ENCODE peak calls at places on chromosomes 13 and 19, in six cellular contexts. T, Z, D, I, M and P are unnamed samples.

GRCh38 chr13:112657850-112658445 is 31.9 kb upstream of the ATP11A start:
- DNase-seq in T (peak; percentile 83), Z (no peak), D (no peak), I (peak; percentile 33), M (peak; percentile 96), P (peak; percentile 81)

GRCh38 chr13:94121686-94122085 is 357.8 kb downstream of the DCT start:
- DNase-seq in T (no peak), Z (no peak), D (no peak), I (no peak), M (no peak), P (peak; percentile 86)

GRCh38 chr13:108777421-108778420 is 148.3 kb downstream of the MYO16 start:
- DNase-seq in T (peak; percentile 99), Z (peak; percentile 50), D (peak; percentile 23), I (peak; percentile 51), M (peak; percentile 6), P (peak; percentile 81)

GRCh38 chr13:99496322-99497142 is 4.7 kb upstream of the TM9SF2 start:
- DNase-seq in T (peak; percentile 14), Z (no peak), D (no peak), I (peak; percentile 49), M (peak; percentile 45), P (peak; percentile 15)

GRCh38 chr13:81184556-81185265 is 843.8 kb upstream of the SPRY2 start:
- DNase-seq in T (peak; percentile 86), Z (no peak), D (no peak), I (no peak), M (peak; percentile 15), P (peak; percentile 4)

GRCh38 chr13:111515648-111516047 is 195.2 kb downstream of the TEX29 start:
- DNase-seq in T (no peak), Z (no peak), D (no peak), I (peak; percentile 22), M (no peak), P (no peak)

GRCh38 chr13:70835349-70835748 is 727.1 kb upstream of the KLHL1 start:
- DNase-seq in T (no peak), Z (no peak), D (no peak), I (no peak), M (no peak), P (no peak)

GRCh38 chr13:113143466-113144254 is 14.8 kb upstream of the PROZ start:
- DNase-seq in T (no peak), Z (no peak), D (no peak), I (peak; percentile 27), M (no peak), P (no peak)

GRCh38 chr19:42064432-42064831 is 5.6 kb downstream of the GRIK5 start:
- DNase-seq in T (no peak), Z (no peak), D (no peak), I (no peak), M (no peak), P (no peak)

GRCh38 chr13:98174321-98174720 is 2.7 kb downstream of the RNF113B start:
- DNase-seq in T (no peak), Z (no peak), D (no peak), I (no peak), M (no peak), P (no peak)

GRCh38 chr19:21697171-21697570 is 70.2 kb downstream of the ZNF100 start:
- DNase-seq in T (no peak), Z (no peak), D (no peak), I (no peak), M (peak; percentile 38), P (no peak)
- H2BK5ac ChIP-seq in T (no peak overlapping the region), Z (no peak overlapping the region), D (no peak overlapping the region), I (no peak overlapping the region), M (peak overlapping the region; percentile 49), P (no peak overlapping the region)

GRCh38 chr13:41061075-41061913 is at the start of gene WBP4:
- DNase-seq in T (peak; percentile 99), Z (peak; percentile 90), D (peak; percentile 94), I (peak; percentile 95), M (peak; percentile 98), P (peak; percentile 95)

GRCh38 chr13:41059896-41060722 is 1.2 kb upstream of the WBP4 start:
- DNase-seq in T (peak; percentile 98), Z (peak; percentile 70), D (peak; percentile 84), I (peak; percentile 91), M (peak; percentile 97), P (peak; percentile 87)

GRCh38 chr13:41058229-41059070 is 2.9 kb upstream of the WBP4 start:
- DNase-seq in T (peak; percentile 26), Z (no peak), D (no peak), I (no peak), M (no peak), P (peak; percentile 4)

GRCh38 chr13:41060723-41061074 is 610 bp upstream of the WBP4 start:
- DNase-seq in T (peak; percentile 87), Z (peak; percentile 27), D (peak; percentile 90), I (peak; percentile 74), M (peak; percentile 88), P (no peak)

DNA sequence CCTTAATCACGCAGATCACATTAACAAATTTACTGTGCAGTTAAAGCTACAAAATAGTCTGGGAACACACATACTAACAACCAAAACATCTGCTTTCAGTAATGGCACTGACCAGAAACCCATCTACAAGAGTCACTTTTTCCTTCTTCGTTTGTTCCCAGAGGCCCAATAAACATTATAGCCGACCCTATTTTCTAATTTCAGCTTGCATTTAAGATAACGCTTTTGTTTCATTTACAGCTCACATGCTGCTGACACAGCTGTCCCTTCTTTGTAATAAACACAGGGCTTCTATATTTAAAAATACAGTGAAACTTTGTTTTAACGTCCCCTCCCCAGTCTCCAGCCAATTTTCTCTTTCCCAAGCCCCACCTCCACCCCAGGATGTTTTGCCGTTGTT is 1.8 kb upstream of the WBP4 start:
- DNase-seq in T (no peak), Z (no peak), D (no peak), I (no peak), M (no peak), P (peak; percentile 11)
- H2BK5ac ChIP-seq in T (no peak overlapping the region), Z (peak overlapping the region; percentile 91), D (no peak overlapping the region), I (no peak overlapping the region), M (peak overlapping the region; percentile 28), P (peak overlapping the region; percentile 94)

DNA sequence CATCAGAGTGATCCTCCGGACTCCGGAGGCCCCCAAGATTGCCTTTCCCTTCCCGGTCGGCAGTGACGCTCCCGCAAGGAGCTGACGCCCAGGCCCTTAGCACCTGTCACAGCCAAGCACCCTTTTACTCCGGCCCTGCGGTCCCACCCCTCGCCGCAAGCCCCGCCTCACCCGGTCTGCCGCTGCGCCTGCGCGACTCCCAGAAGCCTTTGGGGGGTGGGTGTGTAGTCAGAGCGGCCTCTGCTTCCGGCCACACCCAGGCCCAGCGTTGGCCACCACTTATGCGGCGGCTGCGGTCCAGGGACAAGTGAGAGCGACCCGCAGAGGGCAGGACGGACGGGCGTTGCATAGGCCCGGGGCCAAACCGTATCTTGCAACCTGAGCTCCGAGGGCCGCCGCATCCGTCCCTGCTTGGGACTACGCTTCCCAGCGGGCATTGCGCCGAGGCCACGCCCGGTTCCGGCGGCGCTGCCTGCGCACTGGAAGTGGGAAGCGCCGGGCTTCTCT is 441 bp upstream of the ZFP28 start:
- DNase-seq in T (peak; percentile 94), Z (peak; percentile 75), D (peak; percentile 87), I (peak; percentile 95), M (peak; percentile 89), P (peak; percentile 85)
- H2BK5ac ChIP-seq in T (peak overlapping the region; percentile 88), Z (no peak overlapping the region), D (peak overlapping the region; percentile 56), I (no peak overlapping the region), M (peak overlapping the region; percentile 84), P (peak overlapping the region; percentile 98)

GRCh38 chr19:39031368-39032163 is 783 bp downstream of the FBXO27 start:
- DNase-seq in T (peak; percentile 99), Z (peak; percentile 97), D (peak; percentile 93), I (peak; percentile 100), M (peak; percentile 93), P (no peak)
- H2BK5ac ChIP-seq in T (no peak overlapping the region), Z (peak overlapping the region; percentile 30), D (peak overlapping the region; percentile 87), I (no peak overlapping the region), M (no peak overlapping the region), P (no peak overlapping the region)

DNA sequence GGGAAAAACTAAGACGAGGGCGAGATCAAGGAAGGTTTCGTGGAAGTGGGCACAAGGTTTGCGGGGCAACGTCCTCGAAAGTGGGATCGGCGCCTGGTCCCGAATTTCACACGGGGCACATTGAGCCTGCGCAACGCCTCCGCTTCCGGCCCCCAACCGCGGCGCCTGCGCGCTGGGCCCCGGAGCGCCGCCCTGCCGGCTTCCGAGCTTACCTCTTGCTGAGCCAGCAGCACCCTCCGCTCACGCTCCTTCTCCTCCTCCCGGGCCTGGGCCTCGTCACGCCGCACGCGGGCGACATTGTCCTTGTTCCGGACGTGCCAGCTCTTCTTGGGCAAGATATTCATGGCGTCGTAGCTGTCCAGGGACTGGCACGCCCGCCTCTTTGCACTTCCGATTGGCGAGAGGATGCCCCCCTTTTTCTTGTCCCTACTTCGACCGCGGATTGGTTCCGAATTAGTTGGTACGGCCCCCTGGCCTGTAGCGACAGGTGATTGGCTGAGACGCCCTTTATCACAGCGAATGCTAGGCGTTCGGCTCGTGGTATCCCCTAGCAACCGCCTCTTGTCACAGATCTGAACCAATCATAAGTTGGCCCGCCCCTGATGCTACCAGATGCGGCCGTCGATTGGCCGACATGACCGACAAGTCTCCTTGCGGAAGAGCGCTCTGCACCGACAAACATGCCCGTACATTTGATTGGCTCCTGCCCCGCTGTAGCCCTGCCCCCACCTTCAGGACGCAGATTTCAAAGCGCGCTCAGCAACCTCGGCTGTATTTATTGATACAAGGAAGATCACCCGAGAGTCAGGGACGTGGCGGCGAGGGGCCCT is at the start of gene LENG1:
- DNase-seq in T (peak; percentile 100), Z (peak; percentile 100), D (peak; percentile 100), I (peak; percentile 100), M (peak; percentile 100), P (peak; percentile 100)
- H2BK5ac ChIP-seq in T (peak within 1 kb of the TSS; percentile 98), Z (peak within 1 kb of the TSS; percentile 97), D (no peak within 1 kb of the TSS), I (no peak within 1 kb of the TSS), M (peak within 1 kb of the TSS; percentile 62), P (peak within 1 kb of the TSS; percentile 92)

GRCh38 chr13:40666058-40666904 is at the start of gene FOXO1:
- DNase-seq in T (peak; percentile 90), Z (no peak), D (peak; percentile 79), I (peak; percentile 86), M (peak; percentile 92), P (peak; percentile 74)

GRCh38 chr13:40664100-40665060 is 2.1 kb downstream of the FOXO1 start:
- DNase-seq in T (peak; percentile 79), Z (no peak), D (peak; percentile 17), I (peak; percentile 37), M (peak; percentile 73), P (no peak)

GRCh38 chr13:40665754-40666057 is 735 bp downstream of the FOXO1 start:
- DNase-seq in T (peak; percentile 60), Z (no peak), D (no peak), I (no peak), M (no peak), P (no peak)

GRCh38 chr13:40666905-40667621 is 622 bp upstream of the FOXO1 start:
- DNase-seq in T (peak; percentile 78), Z (no peak), D (peak; percentile 69), I (no peak), M (peak; percentile 75), P (no peak)

GRCh38 chr13:40665061-40665753 is 1.2 kb downstream of the FOXO1 start:
- DNase-seq in T (peak; percentile 54), Z (no peak), D (peak; percentile 41), I (no peak), M (peak; percentile 62), P (no peak)
- H2BK5ac ChIP-seq in T (peak overlapping the region; percentile 70), Z (peak overlapping the region; percentile 84), D (peak overlapping the region; percentile 66), I (no peak overlapping the region), M (peak overlapping the region; percentile 37), P (no peak overlapping the region)